ENCODE peak calls at places on chromosome 2, in seven cellular contexts. Q is progenitor cell of endocrine pancreas; X is stimulated activated CD8-positive, alpha-beta memory T cell treated with anti-CD3 and anti-CD28 coated beads, Interleukin-4, amount 100 ng/mL, for 1 hour; G is stimulated activated CD4-positive, alpha-beta T cell treated with anti-CD3 and anti-CD28 coated beads, Interleukin-4, amount 100 ng/mL, for 24 hours; I is cardiac septum; P is left ventricle myocardium inferior; Y is IMR-90. Z is an unnamed sample.

GRCh38 chr2:191636586-191636985 is 41.4 kb upstream of the NABP1 start:
- DNase-seq in Y (no peak), Q (no peak), P (no peak), I (no peak), X (no peak), G (no peak), Z (no peak)

GRCh38 chr2:47003641-47004427 is 88.2 kb upstream of the MCFD2 start:
- DNase-seq in X (no peak), G (no peak), Y (no peak), Q (no peak), I (no peak), P (no peak), Z (no peak)

GRCh38 chr2:203682688-203683130 is 23.7 kb upstream of the CD28 start:
- DNase-seq in G (no peak), X (no peak), Q (no peak), I (no peak), Y (peak; percentile 61), P (no peak), Z (no peak)

GRCh38 chr2:71452565-71452964 is 796 bp upstream of the DYSF start:
- DNase-seq in Q (no peak), I (peak; percentile 89), G (no peak), X (no peak), Y (peak; percentile 38), P (peak; percentile 52), Z (no peak)

GRCh38 chr2:236659758-236660150 is 90.1 kb downstream of the ACKR3 start:
- DNase-seq in Y (peak; percentile 34), X (no peak), G (no peak), I (no peak), P (no peak), Q (no peak), Z (no peak)

GRCh38 chr2:147173798-147174197 is 671.0 kb upstream of the ACVR2A start:
- DNase-seq in X (no peak), P (no peak), Y (no peak), I (no peak), Q (no peak), G (no peak), Z (no peak)

GRCh38 chr2:64263315-64263714 is 119.1 kb upstream of the PELI1 start:
- DNase-seq in I (no peak), P (no peak), Y (peak; percentile 88), G (no peak), Q (no peak), X (no peak), Z (no peak)

GRCh38 chr2:100703744-100704143 is 116.2 kb upstream of the NPAS2 start:
- DNase-seq in I (no peak), Q (no peak), X (no peak), P (no peak), G (no peak), Y (no peak), Z (no peak)

GRCh38 chr2:162257416-162257815 is 14.2 kb upstream of the FAP start:
- DNase-seq in X (no peak), Q (no peak), G (no peak), P (no peak), I (no peak), Y (peak; percentile 36), Z (no peak)

GRCh38 chr2:142989276-142990204 is 112.1 kb downstream of the KYNU start:
- DNase-seq in I (no peak), P (no peak), Q (no peak), Y (peak; percentile 71), X (no peak), G (no peak), Z (no peak)

GRCh38 chr2:42133771-42134195 is 35.4 kb upstream of the EML4 start:
- DNase-seq in I (no peak), G (no peak), X (no peak), P (no peak), Q (no peak), Y (no peak), Z (no peak)

GRCh38 chr2:36650031-36650430 is 46.5 kb upstream of the VIT start:
- DNase-seq in Y (peak; percentile 75), X (no peak), P (no peak), Q (no peak), I (no peak), G (no peak), Z (no peak)

GRCh38 chr2:119544075-119545031 is at the start of gene CFAP221:
- DNase-seq in I (peak; percentile 82), G (peak; percentile 51), P (peak; percentile 73), X (no peak), Q (peak; percentile 63), Y (peak; percentile 28), Z (peak; percentile 16)

GRCh38 chr2:47784349-47784851 is 1.5 kb downstream of the MSH6 start:
- DNase-seq in X (no peak), Q (no peak), P (no peak), G (no peak), Y (peak; percentile 34), I (peak; percentile 55), Z (no peak)

GRCh38 chr2:144456680-144457079 is 63.2 kb downstream of the ZEB2 start:
- DNase-seq in X (no peak), I (no peak), Y (peak; percentile 97), G (no peak), Q (no peak), P (no peak), Z (no peak)

Z was measured in activated B cell treated with CpG ODN at 0.5 μM for 24 hours.